ENCODE peak calls at places on chromosome 16, in six cellular contexts. E is cardiac fibroblast; C is naive thymus-derived CD4-positive, alpha-beta T cell; I is cardiac muscle cell; Y is heart left ventricle; K is fibroblast of lung. H is an unnamed sample.

GRCh38 chr16:9039208-9039607 is 52.2 kb upstream of the HAPSTR1 start:
- DNase-seq in E (peak; percentile 43), C (no peak), I (peak; percentile 34), Y (no peak), K (peak; percentile 41), H (peak; percentile 39)

GRCh38 chr16:14627088-14627487 is 3.0 kb downstream of the PARN start:
- DNase-seq in E (no peak), C (no peak), I (no peak), Y (no peak), K (no peak), H (no peak)

GRCh38 chr16:66346221-66346620 is 20.3 kb upstream of the CDH5 start:
- DNase-seq in E (no peak), C (no peak), I (no peak), Y (no peak), K (no peak), H (no peak)

GRCh38 chr16:15946257-15947044 is 3.0 kb upstream of the ABCC1 start:
- DNase-seq in E (peak; percentile 85), C (no peak), I (no peak), Y (no peak), K (peak; percentile 82), H (peak; percentile 86)

GRCh38 chr16:22428654-22429053 is 54.2 kb upstream of the CDR2 start:
- DNase-seq in E (no peak), C (no peak), I (no peak), Y (no peak), K (no peak), H (no peak)

GRCh38 chr16:68234188-68235104 is 1.5 kb downstream of the ESRP2 start:
- DNase-seq in E (peak; percentile 10), C (no peak), I (no peak), Y (no peak), K (peak; percentile 28), H (no peak)

GRCh38 chr16:4032768-4033167 is 83.5 kb downstream of the ADCY9 start:
- DNase-seq in E (no peak), C (no peak), I (no peak), Y (peak; percentile 44), K (peak; percentile 34), H (peak; percentile 64)

GRCh38 chr16:11056989-11057645 is 112.8 kb downstream of the CLEC16A start:
- DNase-seq in E (no peak), C (no peak), I (no peak), Y (no peak), K (peak; percentile 66), H (no peak)

GRCh38 chr16:84117482-84117843 is 721 bp upstream of the MBTPS1 start:
- DNase-seq in E (peak; percentile 63), C (peak; percentile 46), I (no peak), Y (no peak), K (peak; percentile 53), H (no peak)

GRCh38 chr16:27236635-27237228 is 31.8 kb downstream of the NSMCE1 start:
- DNase-seq in E (no peak), C (no peak), I (no peak), Y (no peak), K (no peak), H (no peak)

GRCh38 chr16:60199154-60199553 is 1465.0 kb upstream of the GOT2 start:
- DNase-seq in E (no peak), C (no peak), I (no peak), Y (no peak), K (no peak), H (no peak)

GRCh38 chr16:6019490-6019991 is 921.9 kb upstream of the EEF2KMT start:
- DNase-seq in E (no peak), C (no peak), I (peak; percentile 20), Y (no peak), K (no peak), H (no peak)
- H3K4me3 ChIP-seq in E (no peak overlapping the region), C (no peak overlapping the region), I (peak overlapping the region; percentile 30), Y (no peak overlapping the region), K (no peak overlapping the region), H (no peak overlapping the region)

GRCh38 chr16:82627811-82628339 is 1.1 kb downstream of the CDH13 start:
- DNase-seq in E (peak; percentile 31), C (no peak), I (peak; percentile 55), Y (peak; percentile 63), K (no peak), H (peak; percentile 35)
- H3K4me3 ChIP-seq in E (peak overlapping the region; percentile 65), C (no peak overlapping the region), I (peak overlapping the region; percentile 57), Y (peak overlapping the region; percentile 86), K (peak overlapping the region; percentile 59), H (peak overlapping the region; percentile 77)

DNA sequence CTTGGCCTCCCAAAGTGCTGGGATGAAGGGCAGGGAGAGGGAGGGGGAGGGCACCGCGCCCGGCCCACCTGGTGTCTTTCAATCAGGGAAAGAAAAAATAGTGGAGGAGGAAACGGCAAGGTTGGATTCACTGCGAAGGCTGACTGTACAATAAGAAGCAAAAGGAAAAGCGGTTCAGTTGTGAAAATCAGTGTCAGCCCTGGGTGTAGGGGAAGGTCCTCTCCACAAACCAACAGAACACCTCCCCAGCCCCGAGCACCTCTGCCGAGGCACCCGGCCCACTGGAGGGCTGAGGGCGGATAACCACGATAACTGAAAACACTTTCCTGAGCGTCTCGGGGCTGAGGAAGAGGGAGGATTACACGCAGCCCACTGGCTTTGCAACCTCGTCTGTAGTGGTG is 1.4 kb upstream of the SPG7 start:
- DNase-seq in E (no peak), C (peak; percentile 14), I (no peak), Y (no peak), K (no peak), H (no peak)
- H3K4me3 ChIP-seq in E (peak overlapping the region; percentile 73), C (peak overlapping the region; percentile 64), I (no peak overlapping the region), Y (peak overlapping the region; percentile 98), K (peak overlapping the region; percentile 77), H (peak overlapping the region; percentile 86)

GRCh38 chr16:30744146-30744545 is 4.1 kb upstream of the PHKG2 start:
- DNase-seq in E (no peak), C (no peak), I (no peak), Y (no peak), K (no peak), H (no peak)
- H3K4me3 ChIP-seq in E (no peak overlapping the region), C (no peak overlapping the region), I (no peak overlapping the region), Y (no peak overlapping the region), K (no peak overlapping the region), H (no peak overlapping the region)

DNA sequence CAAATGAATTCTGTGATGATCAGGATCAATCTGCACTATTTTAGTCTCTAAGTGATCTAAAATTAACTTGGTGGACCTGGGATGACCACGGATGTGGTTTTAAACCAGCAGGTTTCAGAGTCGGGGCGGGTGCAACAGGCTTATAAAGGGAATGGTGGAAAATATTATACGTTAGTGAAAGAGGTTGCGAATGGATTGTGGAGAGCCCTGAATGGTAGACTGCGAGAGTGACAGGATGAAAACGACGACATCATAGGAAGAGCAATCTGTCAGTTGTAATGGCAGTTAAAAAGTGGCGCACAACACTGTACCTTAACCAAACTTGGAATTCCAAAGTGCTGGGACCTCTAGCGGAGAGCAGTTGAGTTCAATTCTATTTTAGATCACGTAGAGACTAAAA is 1.2 kb upstream of the CYB5B start:
- DNase-seq in E (no peak), C (no peak), I (no peak), Y (no peak), K (no peak), H (no peak)
- H3K4me3 ChIP-seq in E (no peak overlapping the region), C (no peak overlapping the region), I (no peak overlapping the region), Y (no peak overlapping the region), K (no peak overlapping the region), H (no peak overlapping the region)

GRCh38 chr16:972316-973002 is 1.7 kb upstream of the LMF1 start:
- DNase-seq in E (no peak), C (no peak), I (no peak), Y (no peak), K (no peak), H (no peak)

GRCh38 chr16:974001-974601 is 3.3 kb upstream of the LMF1 start:
- DNase-seq in E (no peak), C (no peak), I (peak; percentile 61), Y (no peak), K (no peak), H (no peak)

GRCh38 chr16:974606-975312 is 4.0 kb upstream of the LMF1 start:
- DNase-seq in E (no peak), C (no peak), I (peak; percentile 75), Y (no peak), K (no peak), H (no peak)

GRCh38 chr16:971981-972315 is 1.2 kb upstream of the LMF1 start:
- DNase-seq in E (no peak), C (no peak), I (no peak), Y (no peak), K (no peak), H (no peak)

GRCh38 chr16:973366-973765 is 2.6 kb upstream of the LMF1 start:
- DNase-seq in E (no peak), C (no peak), I (no peak), Y (no peak), K (no peak), H (no peak)
- H3K4me3 ChIP-seq in E (no peak overlapping the region), C (no peak overlapping the region), I (no peak overlapping the region), Y (no peak overlapping the region), K (no peak overlapping the region), H (no peak overlapping the region)

DNA sequence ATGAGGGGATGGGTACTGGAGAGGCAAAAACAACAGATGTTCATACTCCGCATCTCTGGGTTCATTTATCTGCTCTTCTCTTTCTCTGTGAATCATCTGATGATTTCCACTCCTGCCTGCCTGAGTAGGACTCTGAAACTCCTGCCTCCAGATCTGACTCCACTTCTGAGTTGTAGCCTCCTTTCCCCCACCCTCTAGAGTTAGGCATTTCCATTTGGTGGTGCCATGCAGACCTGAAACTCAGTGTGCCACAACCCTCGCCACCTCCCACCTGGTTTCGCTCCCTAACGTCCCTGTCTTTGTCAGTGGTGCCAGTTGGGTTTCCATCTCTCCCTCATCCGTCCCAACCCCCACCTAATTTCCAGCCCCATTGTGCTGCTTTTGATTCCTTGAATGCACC is 126.2 kb downstream of the PRKCB start:
- DNase-seq in E (no peak), C (no peak), I (no peak), Y (no peak), K (no peak), H (no peak)
- H3K4me3 ChIP-seq in E (no peak overlapping the region), C (no peak overlapping the region), I (no peak overlapping the region), Y (no peak overlapping the region), K (no peak overlapping the region), H (no peak overlapping the region)